ENCODE peak calls at places on chromosomes 2 and 18, in seven cellular contexts. One of them, this sample, is unnamed.

GRCh38 chr18:73381361-73382031 is 513.7 kb upstream of the NETO1 start:
- DNase-seq in MV-4-11: no peak
- DNase-seq in GM20000: no peak
- DNase-seq in fibroblast of the aortic adventitia: no peak
- DNase-seq in K562: no peak
- DNase-seq in SW 1271: no peak
- DNase-seq in hypothalamus: no peak
- DNase-seq in this sample: no peak

GRCh38 chr2:74440005-74440377 is 1.7 kb downstream of the RTKN start:
- DNase-seq in MV-4-11: no peak
- DNase-seq in GM20000: no peak
- DNase-seq in fibroblast of the aortic adventitia: peak
- DNase-seq in K562: no peak
- DNase-seq in SW 1271: no peak
- DNase-seq in hypothalamus: peak
- DNase-seq in this sample: no peak

GRCh38 chr2:29146197-29146596 is 31.0 kb downstream of the CLIP4 start:
- DNase-seq in MV-4-11: no peak
- DNase-seq in GM20000: no peak
- DNase-seq in fibroblast of the aortic adventitia: no peak
- DNase-seq in K562: no peak
- DNase-seq in SW 1271: no peak
- DNase-seq in hypothalamus: no peak
- DNase-seq in this sample: no peak

GRCh38 chr2:111705711-111706323 is 178.2 kb downstream of the ANAPC1 start:
- DNase-seq in MV-4-11: peak
- DNase-seq in GM20000: peak
- DNase-seq in fibroblast of the aortic adventitia: peak
- DNase-seq in K562: no peak
- DNase-seq in SW 1271: peak
- DNase-seq in hypothalamus: no peak
- DNase-seq in this sample: peak

GRCh38 chr2:41878726-41879366 is 169.0 kb upstream of the PKDCC start:
- DNase-seq in MV-4-11: no peak
- DNase-seq in GM20000: no peak
- DNase-seq in fibroblast of the aortic adventitia: peak
- DNase-seq in K562: no peak
- DNase-seq in SW 1271: no peak
- DNase-seq in hypothalamus: peak
- DNase-seq in this sample: peak

GRCh38 chr2:128028668-128029054 is 802 bp upstream of the SAP130 start:
- DNase-seq in MV-4-11: no peak
- DNase-seq in GM20000: no peak
- DNase-seq in fibroblast of the aortic adventitia: no peak
- DNase-seq in K562: peak
- DNase-seq in SW 1271: no peak
- DNase-seq in hypothalamus: no peak
- DNase-seq in this sample: no peak

GRCh38 chr2:162103443-162104009 is 29.5 kb upstream of the DPP4 start:
- DNase-seq in MV-4-11: no peak
- DNase-seq in GM20000: no peak
- DNase-seq in fibroblast of the aortic adventitia: peak
- DNase-seq in K562: no peak
- DNase-seq in SW 1271: no peak
- DNase-seq in hypothalamus: no peak
- DNase-seq in this sample: peak

GRCh38 chr2:237431372-237431771 is 17.4 kb upstream of the COL6A3 start:
- DNase-seq in MV-4-11: no peak
- DNase-seq in GM20000: no peak
- DNase-seq in fibroblast of the aortic adventitia: peak
- DNase-seq in K562: no peak
- DNase-seq in SW 1271: peak
- DNase-seq in hypothalamus: no peak
- DNase-seq in this sample: no peak

GRCh38 chr2:238502088-238502810 is 75.5 kb downstream of the ASB1 start:
- DNase-seq in MV-4-11: no peak
- DNase-seq in GM20000: no peak
- DNase-seq in fibroblast of the aortic adventitia: no peak
- DNase-seq in K562: no peak
- DNase-seq in SW 1271: no peak
- DNase-seq in hypothalamus: no peak
- DNase-seq in this sample: no peak